ENCODE peak calls at places on chromosomes 7 and 10, in five cellular contexts. J, P, S, X and T are unnamed samples. For H3K79me2, the result is how much of the 10 kb centered on the place peaks cover.

GRCh38 chr7:17123020-17123419 is 175.4 kb upstream of the AHR start:
- DNase-seq in J (peak), P (peak), S (peak), X (no peak), T (no peak)

GRCh38 chr7:44305564-44306507 is 19.6 kb downstream of the CAMK2B start:
- DNase-seq in J (no peak), P (no peak), S (no peak), X (no peak), T (no peak)

GRCh38 chr7:80357530-80357929 is 154.3 kb downstream of the GNAT3 start:
- DNase-seq in J (no peak), P (peak), S (no peak), X (no peak), T (no peak)

GRCh38 chr10:10881132-10881813 is 136.4 kb upstream of the CELF2 start:
- DNase-seq in J (no peak), P (no peak), S (no peak), X (no peak), T (no peak)

GRCh38 chr7:179948-180694 is 12.2 kb upstream of the FAM20C start:
- DNase-seq in J (no peak), P (no peak), S (no peak), X (no peak), T (no peak)

GRCh38 chr10:118238573-118239240 is 103.4 kb downstream of the FAM204A start:
- DNase-seq in J (no peak), P (no peak), S (no peak), X (no peak), T (no peak)

GRCh38 chr7:82345886-82346285 is 97.7 kb downstream of the CACNA2D1 start:
- DNase-seq in J (no peak), P (no peak), S (no peak), X (no peak), T (no peak)

GRCh38 chr10:29446327-29446726 is 157.5 kb downstream of the LYZL1 start:
- DNase-seq in J (no peak), P (peak), S (no peak), X (no peak), T (no peak)

GRCh38 chr7:30865077-30865476 is 46.6 kb upstream of the AQP1 start:
- DNase-seq in J (no peak), P (no peak), S (no peak), X (no peak), T (no peak)

GRCh38 chr7:70710011-70710480 is 421.9 kb upstream of the GALNT17 start:
- DNase-seq in J (peak), P (peak), S (no peak), X (no peak), T (no peak)

GRCh38 chr7:96308253-96308949 is 13.5 kb downstream of the SLC25A13 start:
- DNase-seq in J (no peak), P (peak), S (no peak), X (peak), T (peak)

GRCh38 chr7:5291301-5291700 is 8.6 kb downstream of the SLC29A4 start:
- DNase-seq in J (no peak), P (no peak), S (no peak), X (no peak), T (no peak)

GRCh38 chr10:65861249-65861648 is 1064.6 kb upstream of the LRRTM3 start:
- DNase-seq in J (peak), P (peak), S (no peak), X (no peak), T (no peak)

GRCh38 chr7:102248456-102249395 is 37.9 kb upstream of the SH2B2 start:
- DNase-seq in J (no peak), P (no peak), S (no peak), X (no peak), T (peak)

GRCh38 chr7:4069268-4070095 is 612.6 kb upstream of the FOXK1 start:
- DNase-seq in J (no peak), P (no peak), S (no peak), X (no peak), T (no peak)

GRCh38 chr7:118657391-118658005 is 433.0 kb downstream of the ANKRD7 start:
- DNase-seq in J (no peak), P (no peak), S (peak), X (no peak), T (no peak)

GRCh38 chr7:73626814-73627213 is 2.5 kb upstream of the MLXIPL start:
- DNase-seq in J (no peak), P (no peak), S (no peak), X (no peak), T (peak)

GRCh38 chr7:47956220-47956619 is 8.0 kb upstream of the PKD1L1 start:
- DNase-seq in J (no peak), P (no peak), S (no peak), X (no peak), T (no peak)

GRCh38 chr10:23693398-23693797 is 254.5 kb downstream of the OTUD1 start:
- DNase-seq in J (no peak), P (no peak), S (no peak), X (no peak), T (peak)

GRCh38 chr10:6494934-6495592 is 85.0 kb downstream of the PRKCQ start:
- DNase-seq in J (no peak), P (no peak), S (no peak), X (no peak), T (no peak)

GRCh38 chr7:107631588-107631987 is 29.0 kb upstream of the SLC26A4 start:
- DNase-seq in J (no peak), P (no peak), S (no peak), X (no peak), T (no peak)

GRCh38 chr7:70923086-70923845 is 208.7 kb upstream of the GALNT17 start:
- DNase-seq in J (no peak), P (no peak), S (no peak), X (no peak), T (no peak)

GRCh38 chr7:106704000-106704840 is 43.3 kb upstream of the CCDC71L start:
- DNase-seq in J (no peak), P (no peak), S (peak), X (no peak), T (no peak)

GRCh38 chr10:24206926-24207701 is 1.8 kb upstream of the KIAA1217 start:
- DNase-seq in J (no peak), P (no peak), S (no peak), X (no peak), T (no peak)

GRCh38 chr7:137975223-137975622 is 26.7 kb downstream of the CREB3L2 start:
- DNase-seq in J (peak), P (peak), S (no peak), X (no peak), T (no peak)

GRCh38 chr7:26052721-26053120 is 99.3 kb upstream of the NFE2L3 start:
- DNase-seq in J (no peak), P (no peak), S (no peak), X (no peak), T (no peak)

GRCh38 chr10:47050618-47051455 is 139.6 kb downstream of the PTPN20 start:
- DNase-seq in J (no peak), P (no peak), S (no peak), X (no peak), T (no peak)

GRCh38 chr10:26780793-26781601 is 79.8 kb downstream of the ABI1 start:
- DNase-seq in J (peak), P (peak), S (peak), X (no peak), T (peak)
- H3K79me2 ChIP-seq in J (half or more), P (under half), S (half or more), X (under half), T (half or more)

GRCh38 chr7:92636018-92636560 is 45.9 kb upstream of the FAM133B start:
- DNase-seq in J (no peak), P (peak), S (no peak), X (no peak), T (no peak)
- H3K79me2 ChIP-seq in J (half or more), P (under half), S (under half), X (under half), T (under half)

GRCh38 chr7:84877943-84878595 is 308.8 kb downstream of the SEMA3D start:
- DNase-seq in J (no peak), P (no peak), S (no peak), X (no peak), T (no peak)

GRCh38 chr7:84879936-84880325 is 306.9 kb downstream of the SEMA3D start:
- DNase-seq in J (no peak), P (no peak), S (no peak), X (no peak), T (no peak)

GRCh38 chr7:84876036-84876821 is 310.6 kb downstream of the SEMA3D start:
- DNase-seq in J (no peak), P (no peak), S (no peak), X (no peak), T (no peak)
- H3K79me2 ChIP-seq in J (under half), P (under half), S (under half), X (under half), T (under half)

DNA sequence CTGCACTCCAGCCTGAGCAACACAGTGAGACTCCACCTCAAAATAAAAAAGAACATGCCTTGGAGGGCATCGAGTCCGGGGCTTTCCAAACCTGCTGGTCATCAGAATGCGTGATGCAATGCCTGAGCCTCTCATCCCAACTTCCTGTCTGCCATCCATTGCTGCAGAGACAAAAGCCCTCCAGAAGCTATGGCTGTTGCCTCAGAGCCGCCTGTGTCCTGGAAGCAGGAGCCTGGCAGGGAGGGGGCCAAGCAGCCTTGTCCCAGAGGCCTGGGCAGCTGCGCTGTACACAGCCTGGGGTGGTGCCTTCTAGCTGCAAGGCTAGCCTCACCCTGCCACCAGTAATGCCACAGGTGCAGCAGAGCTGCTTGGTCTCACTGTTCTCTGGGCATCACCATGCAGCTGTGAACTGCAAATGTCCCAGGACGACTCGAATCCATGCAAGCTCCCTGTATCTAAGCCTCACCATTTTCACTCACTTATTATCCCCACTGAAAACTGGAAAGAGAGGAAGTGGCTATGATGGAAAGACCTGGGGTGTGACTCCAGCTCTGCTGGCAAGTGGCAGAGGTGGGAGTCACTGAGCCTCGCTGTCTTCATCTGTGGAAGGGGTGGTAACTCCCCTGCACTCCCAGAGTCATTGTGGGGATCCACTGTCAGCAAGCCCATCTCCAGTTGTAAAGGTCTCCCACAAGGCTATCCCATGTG is 7.0 kb downstream of the ALOX5 start:
- DNase-seq in J (no peak), P (no peak), S (no peak), X (no peak), T (no peak)
- H3K79me2 ChIP-seq in J (under half), P (under half), S (half or more), X (under half), T (under half)

GRCh38 chr10:48526846-48527505 is 77.9 kb downstream of the ARHGAP22 start:
- DNase-seq in J (peak), P (no peak), S (no peak), X (no peak), T (no peak)
- H3K79me2 ChIP-seq in J (half or more), P (under half), S (under half), X (under half), T (under half)

GRCh38 chr7:128421384-128421783 is 11.6 kb upstream of the IMPDH1 start:
- DNase-seq in J (no peak), P (no peak), S (no peak), X (no peak), T (no peak)
- H3K79me2 ChIP-seq in J (under half), P (under half), S (under half), X (under half), T (under half)

GRCh38 chr7:116708248-116708647 is 36.3 kb downstream of the MET start:
- DNase-seq in J (peak), P (peak), S (no peak), X (no peak), T (no peak)

GRCh38 chr7:116707289-116707688 is 35.3 kb downstream of the MET start:
- DNase-seq in J (no peak), P (no peak), S (no peak), X (no peak), T (no peak)

GRCh38 chr7:116709336-116709735 is 37.3 kb downstream of the MET start:
- DNase-seq in J (no peak), P (no peak), S (no peak), X (no peak), T (no peak)

GRCh38 chr7:116710764-116711452 is 38.9 kb downstream of the MET start:
- DNase-seq in J (no peak), P (no peak), S (no peak), X (peak), T (no peak)

DNA sequence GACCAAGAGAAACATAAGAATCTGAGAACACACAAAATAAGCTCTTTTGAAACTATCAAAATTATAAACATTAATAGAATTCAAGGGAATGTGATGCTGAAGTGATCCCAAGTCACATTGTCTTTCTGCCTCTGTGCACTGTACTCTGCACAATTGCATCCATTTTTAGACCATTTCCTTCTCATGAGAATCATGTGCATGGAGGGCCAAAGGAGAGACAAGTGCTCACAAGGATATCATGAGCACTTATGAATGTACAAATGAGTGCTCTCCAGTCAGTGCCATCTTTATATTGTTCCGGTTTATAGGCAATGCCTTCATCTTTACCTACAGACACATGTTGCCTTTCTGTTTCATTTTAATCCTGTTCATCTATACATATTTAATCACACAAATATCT is 36.9 kb downstream of the MET start:
- DNase-seq in J (no peak), P (no peak), S (no peak), X (no peak), T (no peak)
- H3K79me2 ChIP-seq in J (half or more), P (under half), S (half or more), X (under half), T (under half)

DNA sequence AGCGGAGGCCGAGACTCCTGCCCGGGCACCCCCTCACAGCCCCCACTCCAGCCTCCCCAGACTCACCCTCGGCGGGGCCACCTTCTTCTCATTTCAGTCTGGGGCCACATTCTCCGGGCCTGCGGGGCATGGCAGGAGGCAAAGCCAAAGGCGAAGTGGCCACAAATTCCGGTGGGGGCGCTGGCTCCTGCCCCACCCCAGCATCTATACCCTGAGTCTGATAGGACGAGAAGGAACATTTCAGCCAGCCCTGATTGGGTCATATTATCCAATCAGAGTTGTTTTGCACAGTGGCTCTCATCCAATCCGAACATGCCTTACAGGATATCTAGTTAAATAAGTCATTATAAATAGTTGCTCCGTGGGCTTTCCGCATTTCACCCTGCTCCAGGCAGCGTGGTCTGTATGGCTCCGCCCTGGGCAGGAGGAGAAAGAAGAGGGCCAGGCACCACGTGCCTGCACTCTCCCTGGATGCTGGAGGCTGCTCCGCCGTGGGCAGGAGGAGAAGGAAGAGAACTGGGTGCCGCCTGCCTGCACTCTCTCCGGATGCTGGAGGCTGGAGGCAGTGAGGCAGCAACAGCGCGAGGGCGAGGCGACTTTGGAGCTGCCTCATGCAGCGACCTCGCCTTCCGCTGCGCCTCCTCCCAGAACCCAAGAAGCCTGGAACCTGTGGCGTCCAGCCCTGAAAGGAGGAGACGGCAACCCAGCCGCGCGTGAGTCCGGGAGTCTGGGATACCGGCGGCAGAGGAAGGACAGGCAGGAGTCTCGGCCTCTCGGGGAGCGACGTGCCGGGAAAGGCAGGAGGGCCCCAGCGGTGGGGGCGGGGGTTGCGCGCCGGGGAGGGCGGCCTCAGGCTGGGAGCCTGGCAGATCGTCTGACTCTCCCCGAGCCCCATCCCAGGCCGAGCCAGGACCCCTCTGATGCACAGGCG is 162.9 kb downstream of the ZNF33B start:
- DNase-seq in J (no peak), P (peak), S (no peak), X (peak), T (peak)
- H3K79me2 ChIP-seq in J (under half), P (under half), S (under half), X (under half), T (under half)

DNA sequence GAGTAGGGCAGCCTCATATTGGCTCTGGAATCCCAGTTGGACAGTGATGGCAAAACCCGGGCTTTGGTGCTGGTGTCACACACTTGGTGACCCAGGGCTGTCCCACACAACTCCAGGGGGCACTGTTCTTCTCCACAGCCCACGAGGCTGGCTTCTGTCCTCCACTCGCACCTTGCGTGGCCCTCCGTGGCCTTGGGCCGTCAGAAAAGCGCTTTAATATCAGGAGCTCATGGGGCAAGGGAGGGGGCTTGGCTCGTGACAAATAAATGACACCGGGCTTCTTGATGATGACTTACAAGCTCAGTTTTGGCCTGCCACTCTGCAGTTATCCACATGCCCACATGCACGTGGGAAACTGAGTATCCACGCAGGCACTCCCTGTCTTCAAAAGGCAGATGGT is 8.1 kb downstream of the DOCK1 start:
- DNase-seq in J (no peak), P (no peak), S (no peak), X (no peak), T (no peak)
- H3K79me2 ChIP-seq in J (half or more), P (half or more), S (under half), X (half or more), T (half or more)